ENCODE peak calls at places on chromosomes 13 and 19, in five cellular contexts. D is Panc1, N is IMR-90, S is left lung, Q is H9. B is an unnamed sample.

GRCh38 chr13:93614776-93615175 is 388.2 kb downstream of the GPC6 start:
- DNase-seq in D (no peak), N (peak; percentile 48), S (no peak), Q (no peak), B (no peak)

GRCh38 chr13:93450226-93450625 is 223.6 kb downstream of the GPC6 start:
- DNase-seq in D (no peak), N (peak; percentile 73), S (no peak), Q (no peak), B (no peak)

GRCh38 chr13:20274466-20274865 is 42.3 kb upstream of the GJB6 start:
- DNase-seq in D (no peak), N (no peak), S (no peak), Q (no peak), B (no peak)

GRCh38 chr19:11598103-11598483 is 810 bp downstream of the ZNF627 start:
- DNase-seq in D (no peak), N (no peak), S (no peak), Q (no peak), B (no peak)

GRCh38 chr19:7986321-7987083 is 18.9 kb downstream of the ELAVL1 start:
- DNase-seq in D (peak; percentile 52), N (peak; percentile 82), S (no peak), Q (no peak), B (no peak)

GRCh38 chr13:41012536-41012935 is 6.6 kb downstream of the ELF1 start:
- DNase-seq in D (no peak), N (no peak), S (no peak), Q (no peak), B (no peak)

GRCh38 chr19:9883231-9883758 is 48.2 kb downstream of the PIN1 start:
- DNase-seq in D (no peak), N (no peak), S (no peak), Q (peak; percentile 51), B (no peak)

GRCh38 chr13:30457306-30457891 is 8.3 kb downstream of the HMGB1 start:
- DNase-seq in D (no peak), N (no peak), S (no peak), Q (no peak), B (no peak)

GRCh38 chr19:2337329-2337707 is 8.8 kb downstream of the SPPL2B start:
- DNase-seq in D (no peak), N (peak; percentile 43), S (peak; percentile 77), Q (peak; percentile 79), B (no peak)

GRCh38 chr13:35621989-35622388 is 145.5 kb upstream of the MAB21L1 start:
- DNase-seq in D (no peak), N (peak; percentile 2), S (no peak), Q (no peak), B (no peak)

GRCh38 chr19:44987148-44987675 is 14.1 kb upstream of the RELB start:
- DNase-seq in D (no peak), N (no peak), S (no peak), Q (no peak), B (no peak)

GRCh38 chr13:30110301-30111070 is 196.9 kb downstream of the KATNAL1 start:
- DNase-seq in D (no peak), N (no peak), S (no peak), Q (no peak), B (no peak)

DNA sequence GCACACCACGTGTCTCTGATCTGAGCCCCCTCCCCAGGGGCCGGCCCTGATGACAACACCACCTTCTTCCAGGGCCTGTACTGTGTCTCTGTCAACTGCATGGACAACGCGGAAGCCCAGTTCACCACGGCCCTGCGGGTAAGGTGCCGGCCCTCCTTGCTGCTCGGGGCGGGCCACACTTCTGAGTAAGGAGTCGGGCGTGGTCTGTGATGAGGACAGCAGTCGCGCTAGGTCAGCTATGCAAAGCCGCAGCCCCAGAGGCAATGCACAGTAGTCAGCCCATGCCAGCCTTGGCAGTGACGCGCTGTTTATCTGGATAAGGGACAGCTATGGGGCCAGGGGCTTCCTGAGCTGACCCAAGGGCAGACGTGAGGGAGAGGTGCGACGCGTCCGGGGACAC is 24.6 kb downstream of the MAU2 start:
- DNase-seq in D (no peak), N (no peak), S (no peak), Q (no peak), B (no peak)
- H3K4me1 ChIP-seq in D (no peaks in the 10 kb centered on the region), N (no peaks in the 10 kb centered on the region), S (no peaks in the 10 kb centered on the region), Q (no peaks in the 10 kb centered on the region), B (no peaks in the 10 kb centered on the region)

GRCh38 chr13:27981006-27981708 is 7.3 kb downstream of the URAD start:
- DNase-seq in D (no peak), N (no peak), S (no peak), Q (no peak), B (no peak)
- H3K27me3 ChIP-seq in D (no peaks in the 10 kb centered on the region), N (peaks cover 74% of the 10 kb centered on the region), S (peaks cover 80% of the 10 kb centered on the region), Q (peaks cover 78% of the 10 kb centered on the region), B (peaks cover 71% of the 10 kb centered on the region)

GRCh38 chr19:38946229-38947010 is 15.7 kb downstream of the MRPS12 start:
- DNase-seq in D (no peak), N (no peak), S (no peak), Q (peak; percentile 36), B (no peak)

GRCh38 chr19:38945562-38946228 is 15.0 kb downstream of the MRPS12 start:
- DNase-seq in D (no peak), N (no peak), S (no peak), Q (peak; percentile 42), B (no peak)

GRCh38 chr19:38941979-38942378 is 11.2 kb downstream of the MRPS12 start:
- DNase-seq in D (no peak), N (no peak), S (no peak), Q (no peak), B (no peak)

GRCh38 chr19:38942471-38943181 is 11.9 kb downstream of the MRPS12 start:
- DNase-seq in D (no peak), N (no peak), S (no peak), Q (no peak), B (no peak)

DNA sequence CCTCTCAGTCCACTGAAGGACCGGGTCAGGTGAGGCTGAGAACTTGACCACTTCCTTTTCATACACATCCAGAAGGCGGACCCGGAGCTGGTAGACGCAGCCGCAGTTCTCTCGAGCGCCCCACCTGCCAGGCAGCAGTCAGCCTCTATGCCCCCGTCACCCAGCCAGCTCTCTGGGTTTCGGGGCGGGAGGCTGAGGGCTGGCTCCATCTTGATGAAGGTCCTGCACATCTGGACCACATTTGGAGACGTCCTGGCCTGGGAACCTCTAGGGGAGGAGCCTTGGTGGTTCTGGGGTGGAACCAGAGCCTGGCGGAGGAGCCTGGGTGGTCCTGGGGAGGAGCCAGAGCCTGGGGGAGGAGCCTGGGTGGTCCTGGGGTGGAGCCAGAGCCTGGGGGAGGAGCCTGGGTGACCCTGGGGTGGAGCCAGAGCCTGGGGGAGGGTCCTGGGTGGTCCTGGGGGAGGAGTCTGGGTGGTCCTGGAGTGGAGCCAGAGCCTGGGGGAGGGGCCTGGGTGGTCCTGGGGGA is 14.3 kb downstream of the MRPS12 start:
- DNase-seq in D (no peak), N (no peak), S (no peak), Q (no peak), B (no peak)
- H3K27ac ChIP-seq in D (no peak overlapping the region), N (no peak overlapping the region), S (no peak overlapping the region), Q (no peak overlapping the region), B (no peak overlapping the region)

GRCh38 chr13:50687545-50687944 is 155.9 kb downstream of the DLEU7 start:
- DNase-seq in D (no peak), N (no peak), S (no peak), Q (no peak), B (no peak)

GRCh38 chr13:50692396-50692915 is 151.0 kb downstream of the DLEU7 start:
- DNase-seq in D (no peak), N (no peak), S (no peak), Q (no peak), B (no peak)

GRCh38 chr13:50691176-50691681 is 152.3 kb downstream of the DLEU7 start:
- DNase-seq in D (no peak), N (no peak), S (no peak), Q (no peak), B (no peak)

GRCh38 chr13:50691682-50692263 is 151.7 kb downstream of the DLEU7 start:
- DNase-seq in D (no peak), N (no peak), S (no peak), Q (no peak), B (no peak)

GRCh38 chr13:50690020-50690419 is 153.5 kb downstream of the DLEU7 start:
- DNase-seq in D (no peak), N (no peak), S (no peak), Q (no peak), B (no peak)
- H3K4me1 ChIP-seq in D (peaks cover 24% of the 10 kb centered on the region), N (no peaks in the 10 kb centered on the region), S (peaks cover 6% of the 10 kb centered on the region), Q (no peaks in the 10 kb centered on the region), B (no peaks in the 10 kb centered on the region)

DNA sequence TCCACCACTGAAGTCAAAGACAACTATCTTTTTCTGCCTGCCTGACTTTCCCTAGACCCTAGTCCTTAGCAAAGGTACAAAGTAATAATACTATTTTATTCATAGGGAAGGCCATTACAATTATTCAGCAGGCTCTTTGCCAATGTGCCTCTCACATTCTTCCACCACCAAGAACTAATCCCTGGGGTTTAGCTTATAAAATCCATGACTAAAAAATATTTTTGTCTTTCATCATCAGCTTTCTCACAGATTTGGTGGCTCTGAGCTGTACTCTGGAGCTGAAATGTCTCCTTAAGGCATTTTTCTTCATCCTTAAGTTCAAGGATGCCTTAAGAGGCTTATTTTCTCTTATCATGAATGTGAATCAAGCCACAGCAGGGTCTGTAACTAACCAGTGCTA is 96.1 kb downstream of the OXGR1 start:
- DNase-seq in D (no peak), N (no peak), S (no peak), Q (no peak), B (no peak)
- H3K27me3 ChIP-seq in D (no peaks in the 10 kb centered on the region), N (no peaks in the 10 kb centered on the region), S (no peaks in the 10 kb centered on the region), Q (no peaks in the 10 kb centered on the region), B (no peaks in the 10 kb centered on the region)

GRCh38 chr19:17357078-17357666 is 19.8 kb downstream of the GTPBP3 start:
- DNase-seq in D (no peak), N (no peak), S (no peak), Q (no peak), B (no peak)

GRCh38 chr19:17357724-17358123 is 19.4 kb downstream of the PLVAP start:
- DNase-seq in D (no peak), N (no peak), S (no peak), Q (no peak), B (no peak)

GRCh38 chr19:17353386-17353785 is 16.0 kb downstream of the GTPBP3 start:
- DNase-seq in D (no peak), N (no peak), S (no peak), Q (no peak), B (no peak)

GRCh38 chr19:17359905-17360800 is 17.0 kb downstream of the PLVAP start:
- DNase-seq in D (no peak), N (no peak), S (no peak), Q (no peak), B (no peak)

GRCh38 chr19:17358395-17358794 is 18.7 kb downstream of the PLVAP start:
- DNase-seq in D (no peak), N (no peak), S (no peak), Q (no peak), B (no peak)
- H3K27ac ChIP-seq in D (no peak overlapping the region), N (no peak overlapping the region), S (no peak overlapping the region), Q (no peak overlapping the region), B (no peak overlapping the region)

DNA sequence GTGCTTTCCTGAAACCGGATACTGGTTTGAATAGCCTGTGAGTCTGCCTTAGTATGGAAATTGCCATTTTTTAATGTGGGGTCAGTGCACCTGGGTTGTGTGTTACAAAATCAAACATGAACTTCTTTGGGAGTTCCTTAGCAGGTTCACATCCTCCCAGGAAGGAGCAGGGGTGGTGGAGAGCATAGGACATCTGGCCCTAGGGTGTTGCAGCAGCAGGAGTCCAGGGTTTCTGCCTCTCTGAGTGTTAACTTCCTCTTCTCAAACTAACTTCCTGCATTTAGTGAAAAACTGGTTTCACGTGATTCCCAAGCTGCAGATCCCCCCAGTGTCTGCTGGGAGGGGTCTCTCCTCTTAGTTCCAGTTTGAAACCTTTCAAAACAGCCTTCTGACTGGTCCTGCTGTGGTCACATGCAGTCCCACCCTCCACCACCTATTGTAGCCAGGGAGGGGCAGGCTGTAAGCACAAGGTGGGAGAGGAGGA is 7.2 kb downstream of the RNASEH2B start:
- DNase-seq in D (no peak), N (no peak), S (no peak), Q (no peak), B (no peak)
- H3K4me1 ChIP-seq in D (peaks cover 29% of the 10 kb centered on the region), N (peaks cover 10% of the 10 kb centered on the region), S (peaks cover 91% of the 10 kb centered on the region), Q (peaks cover 5% of the 10 kb centered on the region), B (peaks cover 3% of the 10 kb centered on the region)